ENCODE peak calls at places on chromosome 17, in four cellular contexts. One of them, this sample, is unnamed. For H3K4me1, the result is how much of the 10 kb centered on the place peaks cover.

GRCh38 chr17:74599531-74599939 is 7.5 kb upstream of the CD300LD start:
- DNase-seq in cardiac muscle cell: no peak
- DNase-seq in heart left ventricle: no peak
- DNase-seq in left ventricle myocardium inferior: no peak
- DNase-seq in this sample: no peak

GRCh38 chr17:1933875-1934715 is 91.0 kb downstream of the RTN4RL1 start:
- DNase-seq in cardiac muscle cell: no peak
- DNase-seq in heart left ventricle: no peak
- DNase-seq in left ventricle myocardium inferior: no peak
- DNase-seq in this sample: peak

GRCh38 chr17:49965522-49965905 is 3.5 kb upstream of the DLX4 start:
- DNase-seq in cardiac muscle cell: no peak
- DNase-seq in heart left ventricle: no peak
- DNase-seq in left ventricle myocardium inferior: no peak
- DNase-seq in this sample: no peak

GRCh38 chr17:83119987-83120864 is 40.8 kb downstream of the METRNL start:
- DNase-seq in cardiac muscle cell: no peak
- DNase-seq in heart left ventricle: peak
- DNase-seq in left ventricle myocardium inferior: peak
- DNase-seq in this sample: peak

GRCh38 chr17:49076575-49077384 is 55.8 kb upstream of the B4GALNT2 start:
- DNase-seq in cardiac muscle cell: peak
- DNase-seq in heart left ventricle: no peak
- DNase-seq in left ventricle myocardium inferior: no peak
- DNase-seq in this sample: no peak

GRCh38 chr17:27513849-27514248 is 57.6 kb downstream of the KSR1 start:
- DNase-seq in cardiac muscle cell: no peak
- DNase-seq in heart left ventricle: no peak
- DNase-seq in left ventricle myocardium inferior: no peak
- DNase-seq in this sample: no peak

GRCh38 chr17:1491406-1492248 is 859 bp downstream of the MYO1C start:
- DNase-seq in cardiac muscle cell: peak
- DNase-seq in heart left ventricle: peak
- DNase-seq in left ventricle myocardium inferior: peak
- DNase-seq in this sample: peak

GRCh38 chr17:74601944-74602572 is 10.0 kb upstream of the CD300LD start:
- DNase-seq in cardiac muscle cell: peak
- DNase-seq in heart left ventricle: no peak
- DNase-seq in left ventricle myocardium inferior: no peak
- DNase-seq in this sample: no peak

GRCh38 chr17:19365499-19365817 is 2.9 kb upstream of the B9D1 start:
- DNase-seq in cardiac muscle cell: no peak
- DNase-seq in heart left ventricle: no peak
- DNase-seq in left ventricle myocardium inferior: no peak
- DNase-seq in this sample: no peak

GRCh38 chr17:32258383-32259121 is 7.1 kb upstream of the RHBDL3 start:
- DNase-seq in cardiac muscle cell: no peak
- DNase-seq in heart left ventricle: no peak
- DNase-seq in left ventricle myocardium inferior: no peak
- DNase-seq in this sample: no peak

GRCh38 chr17:57838857-57839570 is 10.8 kb downstream of the MRPS23 start:
- DNase-seq in cardiac muscle cell: no peak
- DNase-seq in heart left ventricle: no peak
- DNase-seq in left ventricle myocardium inferior: no peak
- DNase-seq in this sample: no peak

GRCh38 chr17:5122586-5123342 is 6.9 kb downstream of the USP6 start:
- DNase-seq in cardiac muscle cell: peak
- DNase-seq in heart left ventricle: no peak
- DNase-seq in left ventricle myocardium inferior: no peak
- DNase-seq in this sample: peak

GRCh38 chr17:17508019-17508535 is 11.9 kb upstream of the RASD1 start:
- DNase-seq in cardiac muscle cell: no peak
- DNase-seq in heart left ventricle: peak
- DNase-seq in left ventricle myocardium inferior: peak
- DNase-seq in this sample: no peak

GRCh38 chr17:5770556-5771270 is 186.4 kb upstream of the NLRP1 start:
- DNase-seq in cardiac muscle cell: no peak
- DNase-seq in heart left ventricle: no peak
- DNase-seq in left ventricle myocardium inferior: no peak
- DNase-seq in this sample: no peak

GRCh38 chr17:72591500-72592241 is 470.9 kb downstream of the SOX9 start:
- DNase-seq in cardiac muscle cell: peak
- DNase-seq in heart left ventricle: no peak
- DNase-seq in left ventricle myocardium inferior: no peak
- DNase-seq in this sample: no peak

GRCh38 chr17:63039899-63040602 is 74.0 kb downstream of the TANC2 start:
- DNase-seq in cardiac muscle cell: peak
- DNase-seq in heart left ventricle: no peak
- DNase-seq in left ventricle myocardium inferior: no peak
- DNase-seq in this sample: no peak

DNA sequence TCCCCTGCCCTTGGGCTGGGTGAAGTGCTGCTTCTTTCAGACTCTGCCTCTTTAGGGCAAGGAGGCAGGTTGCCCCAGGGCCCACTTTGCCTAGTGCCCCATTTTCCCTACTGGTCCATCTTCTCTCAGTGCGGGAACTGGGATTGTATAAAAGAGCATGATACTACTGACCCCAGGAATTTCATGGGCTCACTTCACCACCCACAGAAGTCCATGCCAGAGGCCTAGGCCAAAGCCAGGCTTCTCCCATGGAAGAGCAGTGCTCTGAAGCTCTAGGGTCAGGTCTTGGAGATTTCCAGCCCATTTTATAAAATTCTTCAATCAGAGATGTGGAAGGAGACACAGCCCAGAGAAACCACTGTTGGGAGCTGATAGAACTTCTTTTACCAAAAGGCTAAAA is 5.7 kb downstream of the CACNG1 start:
- DNase-seq in cardiac muscle cell: no peak
- DNase-seq in heart left ventricle: no peak
- DNase-seq in left ventricle myocardium inferior: no peak
- DNase-seq in this sample: no peak
- H3K4me1 ChIP-seq in cardiac muscle cell: under half
- H3K4me1 ChIP-seq in heart left ventricle: under half
- H3K4me1 ChIP-seq in left ventricle myocardium inferior: under half
- H3K4me1 ChIP-seq in this sample: under half

GRCh38 chr17:66485272-66485947 is 183.0 kb downstream of the PRKCA start:
- DNase-seq in cardiac muscle cell: no peak
- DNase-seq in heart left ventricle: no peak
- DNase-seq in left ventricle myocardium inferior: no peak
- DNase-seq in this sample: no peak
- H3K4me1 ChIP-seq in cardiac muscle cell: under half
- H3K4me1 ChIP-seq in heart left ventricle: under half
- H3K4me1 ChIP-seq in left ventricle myocardium inferior: under half
- H3K4me1 ChIP-seq in this sample: under half

GRCh38 chr17:77366206-77366557 is 225.4 kb downstream of the SEC14L1 start:
- DNase-seq in cardiac muscle cell: no peak
- DNase-seq in heart left ventricle: no peak
- DNase-seq in left ventricle myocardium inferior: no peak
- DNase-seq in this sample: no peak

GRCh38 chr17:77364381-77364911 is 223.7 kb downstream of the SEC14L1 start:
- DNase-seq in cardiac muscle cell: no peak
- DNase-seq in heart left ventricle: peak
- DNase-seq in left ventricle myocardium inferior: no peak
- DNase-seq in this sample: no peak

GRCh38 chr17:77365584-77366186 is 224.9 kb downstream of the SEC14L1 start:
- DNase-seq in cardiac muscle cell: peak
- DNase-seq in heart left ventricle: peak
- DNase-seq in left ventricle myocardium inferior: peak
- DNase-seq in this sample: no peak

GRCh38 chr17:77363821-77364361 is 223.1 kb downstream of the SEC14L1 start:
- DNase-seq in cardiac muscle cell: peak
- DNase-seq in heart left ventricle: peak
- DNase-seq in left ventricle myocardium inferior: peak
- DNase-seq in this sample: no peak

GRCh38 chr17:77364941-77365583 is 224.3 kb downstream of the SEC14L1 start:
- DNase-seq in cardiac muscle cell: no peak
- DNase-seq in heart left ventricle: no peak
- DNase-seq in left ventricle myocardium inferior: no peak
- DNase-seq in this sample: no peak
- H3K4me1 ChIP-seq in cardiac muscle cell: under half
- H3K4me1 ChIP-seq in heart left ventricle: half or more
- H3K4me1 ChIP-seq in left ventricle myocardium inferior: half or more
- H3K4me1 ChIP-seq in this sample: under half

GRCh38 chr17:8123695-8124349 is at the start of gene HES7:
- DNase-seq in cardiac muscle cell: no peak
- DNase-seq in heart left ventricle: no peak
- DNase-seq in left ventricle myocardium inferior: no peak
- DNase-seq in this sample: no peak

GRCh38 chr17:8125947-8126305 is 2.0 kb upstream of the HES7 start:
- DNase-seq in cardiac muscle cell: no peak
- DNase-seq in heart left ventricle: no peak
- DNase-seq in left ventricle myocardium inferior: no peak
- DNase-seq in this sample: no peak

GRCh38 chr17:8125196-8125946 is 1.5 kb upstream of the HES7 start:
- DNase-seq in cardiac muscle cell: peak
- DNase-seq in heart left ventricle: peak
- DNase-seq in left ventricle myocardium inferior: peak
- DNase-seq in this sample: peak

GRCh38 chr17:8122923-8123694 is 797 bp downstream of the HES7 start:
- DNase-seq in cardiac muscle cell: no peak
- DNase-seq in heart left ventricle: no peak
- DNase-seq in left ventricle myocardium inferior: no peak
- DNase-seq in this sample: peak

GRCh38 chr17:8124350-8125195 is 667 bp upstream of the HES7 start:
- DNase-seq in cardiac muscle cell: no peak
- DNase-seq in heart left ventricle: no peak
- DNase-seq in left ventricle myocardium inferior: no peak
- DNase-seq in this sample: no peak
- H3K4me1 ChIP-seq in cardiac muscle cell: under half
- H3K4me1 ChIP-seq in heart left ventricle: half or more
- H3K4me1 ChIP-seq in left ventricle myocardium inferior: half or more
- H3K4me1 ChIP-seq in this sample: half or more

DNA sequence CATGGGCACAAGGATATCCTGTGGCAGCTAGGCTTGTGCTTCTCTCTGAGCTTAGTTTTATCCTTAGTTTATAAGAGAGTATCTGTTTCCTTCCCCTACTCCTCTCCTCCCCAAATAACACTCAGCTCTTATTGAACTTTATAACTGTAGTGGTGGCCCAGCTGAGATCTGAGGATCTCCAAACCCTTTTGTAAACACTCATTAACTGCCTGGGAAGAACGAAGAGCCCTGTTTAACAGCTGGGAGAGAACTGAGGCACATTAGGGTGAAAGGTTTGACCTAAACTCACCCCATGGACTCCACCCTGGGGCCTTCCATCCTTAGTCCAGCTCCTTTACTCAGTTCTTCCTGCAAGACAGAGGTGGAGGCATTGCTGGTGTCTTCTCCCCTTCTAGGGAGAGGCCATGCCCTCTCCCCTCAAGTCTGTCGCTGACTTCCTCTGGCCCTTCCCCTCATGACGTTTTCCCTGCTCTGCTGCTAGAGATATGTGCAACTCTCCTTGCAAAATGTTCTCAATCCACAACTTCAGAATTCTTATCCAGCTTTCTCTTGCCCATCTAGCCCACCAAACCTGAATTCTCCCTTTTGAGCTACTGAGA is 1.2 kb upstream of the RARA start:
- DNase-seq in cardiac muscle cell: peak
- DNase-seq in heart left ventricle: no peak
- DNase-seq in left ventricle myocardium inferior: peak
- DNase-seq in this sample: peak
- H3K4me1 ChIP-seq in cardiac muscle cell: half or more
- H3K4me1 ChIP-seq in heart left ventricle: half or more
- H3K4me1 ChIP-seq in left ventricle myocardium inferior: half or more
- H3K4me1 ChIP-seq in this sample: half or more

GRCh38 chr17:65049085-65049756 is 7.3 kb downstream of the GNA13 start:
- DNase-seq in cardiac muscle cell: no peak
- DNase-seq in heart left ventricle: no peak
- DNase-seq in left ventricle myocardium inferior: no peak
- DNase-seq in this sample: no peak
- H3K4me1 ChIP-seq in cardiac muscle cell: under half
- H3K4me1 ChIP-seq in heart left ventricle: half or more
- H3K4me1 ChIP-seq in left ventricle myocardium inferior: half or more
- H3K4me1 ChIP-seq in this sample: half or more

DNA sequence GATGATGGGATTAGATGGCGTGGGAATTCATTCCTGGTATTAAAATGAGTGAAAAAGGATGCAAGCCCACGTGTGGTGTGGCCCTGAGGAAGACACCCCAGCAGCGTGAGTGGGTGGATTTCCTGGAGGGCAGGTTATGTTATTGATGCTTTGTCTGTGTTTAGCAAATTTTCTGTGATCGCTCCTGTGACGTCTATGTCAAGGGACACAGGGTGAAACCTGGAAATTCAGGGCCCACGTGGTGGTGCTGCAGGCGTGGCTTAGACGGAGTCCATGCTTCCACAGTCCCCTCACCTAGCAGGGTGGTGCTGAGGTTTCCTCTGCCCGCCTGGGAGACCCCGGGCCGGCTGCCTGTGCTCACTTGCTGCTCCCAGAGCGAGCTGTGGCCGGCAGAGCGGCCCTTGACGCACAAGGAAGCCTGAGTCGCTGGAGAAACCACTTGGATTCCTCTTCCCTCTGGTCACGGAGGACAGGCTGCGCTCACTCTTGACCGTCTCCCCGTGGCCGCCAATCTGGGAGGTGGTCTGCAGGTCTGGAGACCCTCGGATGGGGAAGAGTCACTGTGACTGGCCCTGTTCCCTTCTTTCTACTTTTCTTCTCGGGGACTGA is 23.4 kb downstream of the BAIAP2 start:
- DNase-seq in cardiac muscle cell: no peak
- DNase-seq in heart left ventricle: no peak
- DNase-seq in left ventricle myocardium inferior: no peak
- DNase-seq in this sample: peak
- H3K4me1 ChIP-seq in cardiac muscle cell: under half
- H3K4me1 ChIP-seq in heart left ventricle: under half
- H3K4me1 ChIP-seq in left ventricle myocardium inferior: half or more
- H3K4me1 ChIP-seq in this sample: half or more

GRCh38 chr17:40550608-40551007 is 14.7 kb downstream of the CCR7 start:
- DNase-seq in cardiac muscle cell: peak
- DNase-seq in heart left ventricle: peak
- DNase-seq in left ventricle myocardium inferior: peak
- DNase-seq in this sample: peak
- H3K4me1 ChIP-seq in cardiac muscle cell: under half
- H3K4me1 ChIP-seq in heart left ventricle: half or more
- H3K4me1 ChIP-seq in left ventricle myocardium inferior: half or more
- H3K4me1 ChIP-seq in this sample: half or more

This sample was measured in upper lobe of left lung.